ENCODE peak calls at places on chromosomes 5 and 9, in four cellular contexts. U, C, L and H are unnamed samples.
A peak's percentile ranks its signal among the peaks of the same experiment; 100 is the strongest.

GRCh38 chr5:56060276-56061110 is 65.7 kb upstream of the IL6ST start:
- DNase-seq in C (no peak), U (no peak), L (no peak), H (no peak)

GRCh38 chr5:173718469-173718868 is 102.0 kb upstream of the BOD1 start:
- DNase-seq in U (no peak), L (no peak), C (no peak), H (no peak)

GRCh38 chr5:135545115-135545514 is 9.4 kb upstream of the NEUROG1 start:
- DNase-seq in C (no peak), L (peak; percentile 80), U (no peak), H (no peak)

GRCh38 chr5:172633403-172633970 is 7.6 kb upstream of the NEURL1B start:
- DNase-seq in C (no peak), U (no peak), L (no peak), H (no peak)

GRCh38 chr5:79130781-79131180 is 19.2 kb downstream of the BHMT start:
- DNase-seq in U (no peak), C (no peak), L (no peak), H (no peak)

GRCh38 chr5:154923441-154924430 is 14.3 kb downstream of the GEMIN5 start:
- DNase-seq in C (no peak), L (no peak), U (no peak), H (no peak)

GRCh38 chr9:14298607-14299022 is 15.3 kb downstream of the NFIB start:
- DNase-seq in L (no peak), U (no peak), C (no peak), H (no peak)

GRCh38 chr5:137039939-137040515 is 459.1 kb downstream of the SPOCK1 start:
- DNase-seq in C (no peak), L (no peak), U (no peak), H (no peak)

GRCh38 chr9:137276757-137277328 is 683 bp upstream of the TOR4A start:
- DNase-seq in L (peak; percentile 58), C (peak; percentile 93), U (peak; percentile 83), H (peak; percentile 86)

GRCh38 chr9:119827526-119827925 is 458.3 kb upstream of the BRINP1 start:
- DNase-seq in C (no peak), U (no peak), L (no peak), H (no peak)

GRCh38 chr5:177427919-177428573 is 1.6 kb downstream of the GRK6 start:
- DNase-seq in C (no peak), U (peak; percentile 90), L (no peak), H (no peak)

GRCh38 chr5:61731946-61732314 is 399.9 kb downstream of the ZSWIM6 start:
- DNase-seq in U (no peak), C (no peak), L (no peak), H (no peak)

GRCh38 chr9:129858167-129858962 is 23.1 kb downstream of the USP20 start:
- DNase-seq in U (no peak), C (no peak), L (no peak), H (no peak)

GRCh38 chr9:37200572-37201005 is 80.2 kb downstream of the ZCCHC7 start:
- DNase-seq in U (no peak), L (no peak), C (no peak), H (no peak)

GRCh38 chr5:156356238-156356637 is 29.3 kb downstream of the SGCD start:
- DNase-seq in L (no peak), U (no peak), C (no peak), H (no peak)

GRCh38 chr5:174583071-174583470 is 141.3 kb upstream of the MSX2 start:
- DNase-seq in C (no peak), L (no peak), U (no peak), H (no peak)

GRCh38 chr5:115343855-115344254 is 47.4 kb upstream of the CCDC112 start:
- DNase-seq in C (no peak), L (no peak), U (no peak), H (no peak)

GRCh38 chr9:5002811-5003210 is 17.7 kb downstream of the JAK2 start:
- DNase-seq in C (no peak), U (no peak), L (no peak), H (no peak)

GRCh38 chr5:149764086-149764485 is 34.0 kb downstream of the PPARGC1B start:
- DNase-seq in U (peak; percentile 22), L (no peak), C (no peak), H (no peak)

GRCh38 chr9:7402704-7403389 is 396.7 kb downstream of the DMAC1 start:
- DNase-seq in C (no peak), U (no peak), L (peak; percentile 15), H (no peak)

GRCh38 chr5:23332650-23333251 is 174.7 kb upstream of the PRDM9 start:
- DNase-seq in L (peak; percentile 48), U (no peak), C (no peak), H (peak; percentile 18)

GRCh38 chr9:83024501-83025125 is 38.3 kb downstream of the RASEF start:
- DNase-seq in U (no peak), L (no peak), C (no peak), H (no peak)

GRCh38 chr9:97696025-97696822 is 916 bp downstream of the XPA start:
- DNase-seq in L (no peak), U (no peak), C (no peak), H (no peak)

GRCh38 chr9:103183569-103184191 is 188.5 kb downstream of the CYLC2 start:
- DNase-seq in U (no peak), C (peak; percentile 24), L (no peak), H (peak; percentile 42)

GRCh38 chr5:55402199-55402598 is 94.4 kb downstream of the MTREX start:
- DNase-seq in U (no peak), L (no peak), C (no peak), H (no peak)

GRCh38 chr5:110853267-110853666 is 114.5 kb downstream of the SLC25A46 start:
- DNase-seq in U (no peak), C (no peak), L (no peak), H (no peak)

GRCh38 chr5:149358818-149359217 is 972 bp downstream of the PCYOX1L start:
- DNase-seq in U (no peak), C (no peak), L (no peak), H (no peak)

GRCh38 chr5:140573683-140574082 is 9.1 kb downstream of the SLC35A4 start:
- DNase-seq in U (no peak), L (no peak), C (no peak), H (no peak)

GRCh38 chr5:140575309-140575708 is 10.7 kb downstream of the SLC35A4 start:
- DNase-seq in C (peak; percentile 73), U (peak; percentile 90), L (no peak), H (no peak)

GRCh38 chr5:140574165-140574564 is 9.5 kb downstream of the SLC35A4 start:
- DNase-seq in L (no peak), C (no peak), U (no peak), H (no peak)

GRCh38 chr5:140571105-140571504 is 6.5 kb downstream of the SLC35A4 start:
- DNase-seq in C (peak; percentile 72), U (no peak), L (no peak), H (no peak)

DNA sequence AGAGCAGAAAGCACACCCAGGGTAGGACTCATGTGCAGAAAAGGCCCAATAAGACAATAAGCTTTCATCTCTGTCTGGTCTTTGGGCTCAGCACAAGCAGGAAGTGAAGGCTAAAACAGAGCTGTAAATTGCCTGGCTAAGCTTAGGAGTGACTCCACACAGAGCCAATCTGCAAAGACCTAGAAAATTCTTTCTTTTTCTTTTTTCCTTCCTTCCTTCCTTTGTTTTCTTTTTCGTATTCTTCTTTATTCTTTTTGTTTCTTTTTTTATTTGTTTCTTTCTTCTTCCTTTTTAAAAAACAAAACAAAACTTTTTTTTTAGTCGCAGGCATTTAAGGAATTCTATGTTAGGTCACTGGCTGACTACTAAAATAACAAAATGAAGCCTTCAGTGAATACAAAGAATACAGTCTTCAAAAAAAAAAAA is 12.2 kb downstream of the SLC35A4 start:
- DNase-seq in L (no peak), U (no peak), C (no peak), H (no peak)
- H3K27ac ChIP-seq in L (no peak overlapping the region), U (peak overlapping the region; percentile 40), C (peak overlapping the region; percentile 88), H (no peak overlapping the region)

DNA sequence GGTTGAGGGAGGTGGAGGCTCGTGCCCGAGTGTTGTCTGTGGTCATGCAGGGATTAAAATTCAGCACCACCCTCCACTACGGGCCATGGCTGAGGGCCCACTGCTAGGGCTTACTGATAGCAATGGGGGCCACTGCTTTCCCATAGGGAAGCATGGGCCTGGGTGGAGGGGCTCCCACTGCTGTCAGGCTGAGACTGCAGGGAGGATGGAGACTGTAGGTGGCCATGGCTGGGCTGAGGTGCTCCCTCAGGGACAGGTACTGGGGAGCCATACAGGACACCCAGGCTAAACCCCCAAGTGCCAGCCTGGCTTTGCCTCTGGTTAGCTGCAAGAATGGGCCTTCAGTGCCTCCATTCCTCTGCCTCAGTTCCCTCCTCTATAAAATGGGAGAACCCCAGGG is 26.1 kb downstream of the FAM163B start:
- DNase-seq in L (no peak), U (no peak), C (no peak), H (no peak)
- H3K27ac ChIP-seq in L (no peak overlapping the region), U (no peak overlapping the region), C (no peak overlapping the region), H (peak overlapping the region; percentile 88)

DNA sequence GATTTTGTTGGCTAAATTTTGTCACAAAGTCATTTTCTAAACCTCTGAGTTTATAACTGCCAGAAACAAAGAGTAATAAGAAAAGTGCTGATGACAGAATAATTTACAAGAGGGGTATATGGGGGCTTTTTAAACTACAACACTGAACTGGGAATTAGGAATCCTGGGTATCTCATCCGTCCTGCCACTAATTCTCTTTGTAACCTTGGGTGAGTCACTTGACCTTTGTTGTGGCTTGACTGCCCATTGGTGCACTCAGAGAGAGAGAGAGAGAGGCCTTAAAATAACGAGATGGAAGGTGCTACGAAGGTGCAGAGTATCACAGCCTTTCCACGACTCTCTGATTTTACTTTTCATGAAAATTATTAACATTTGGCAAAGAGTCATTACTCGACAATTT is 130.3 kb upstream of the CNTLN start:
- DNase-seq in C (no peak), L (no peak), U (no peak), H (no peak)
- H3K27ac ChIP-seq in C (no peak overlapping the region), L (no peak overlapping the region), U (no peak overlapping the region), H (peak overlapping the region; percentile 74)

DNA sequence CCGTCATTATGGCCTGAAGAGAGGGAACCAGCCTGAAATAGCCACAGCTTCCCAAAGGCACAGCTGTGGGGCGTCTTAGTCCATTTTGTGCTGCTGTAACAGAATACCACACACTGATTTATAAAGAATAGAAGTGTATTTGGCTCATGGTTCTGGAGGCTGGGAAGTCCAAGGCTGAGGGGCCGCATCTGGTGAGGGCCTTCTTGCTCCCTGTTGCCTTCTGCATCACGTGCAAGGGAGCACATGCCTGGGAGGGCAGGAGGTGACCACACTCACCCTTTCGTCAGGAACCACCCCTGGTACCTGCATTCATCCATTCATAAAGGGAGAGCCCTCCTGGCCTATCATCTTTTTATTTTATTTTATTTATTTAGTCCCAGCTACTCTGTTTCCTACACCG is 10.4 kb downstream of the PLPP7 start:
- DNase-seq in U (no peak), L (no peak), C (no peak), H (no peak)
- H3K27ac ChIP-seq in U (no peak overlapping the region), L (no peak overlapping the region), C (peak overlapping the region; percentile 77), H (no peak overlapping the region)

DNA sequence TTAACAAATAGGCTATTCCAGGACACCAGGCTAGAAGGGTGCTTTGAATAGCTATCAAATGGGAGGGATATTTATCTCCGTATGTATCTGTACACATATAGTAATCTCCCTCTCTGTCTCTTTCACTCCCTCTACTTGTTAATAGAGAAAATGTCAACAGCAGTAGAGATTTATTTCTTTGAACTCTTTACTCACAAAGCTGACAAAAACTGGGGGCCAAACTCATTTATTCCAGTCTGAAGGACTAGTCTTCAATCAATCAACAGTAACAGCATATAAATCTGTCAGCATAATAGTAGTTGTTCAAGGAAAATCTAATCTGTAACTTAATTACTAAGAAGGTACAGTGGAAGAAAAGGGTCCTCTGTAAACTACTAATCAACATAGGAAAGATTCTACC is 78.2 kb upstream of the FER start:
- DNase-seq in U (no peak), L (no peak), C (no peak), H (no peak)
- H3K27ac ChIP-seq in U (no peak overlapping the region), L (no peak overlapping the region), C (no peak overlapping the region), H (no peak overlapping the region)

GRCh38 chr5:108216890-108217289 is 165.0 kb downstream of the FBXL17 start:
- DNase-seq in L (no peak), C (no peak), U (no peak), H (peak; percentile 11)
- H3K27ac ChIP-seq in L (no peak overlapping the region), C (no peak overlapping the region), U (no peak overlapping the region), H (no peak overlapping the region)

GRCh38 chr5:66828551-66829421 is 232.6 kb downstream of the MAST4 start:
- DNase-seq in U (peak; percentile 89), C (peak; percentile 82), L (peak; percentile 85), H (peak; percentile 83)
- H3K27ac ChIP-seq in U (peak overlapping the region; percentile 43), C (peak overlapping the region; percentile 73), L (no peak overlapping the region), H (peak overlapping the region; percentile 48)